ENCODE peak calls at places on chromosomes 11 and 22, in eight cellular contexts. One of them, this sample, is unnamed.

GRCh38 chr11:11659567-11660341 is 37.9 kb upstream of the GALNT18 start:
- DNase-seq in vagina: no peak
- DNase-seq in HCT116: no peak
- DNase-seq in NB4: peak; percentile 2
- DNase-seq in prostate gland: no peak
- DNase-seq in Peyer's patch: no peak
- DNase-seq in IMR-90: no peak
- DNase-seq in sigmoid colon: no peak
- DNase-seq in this sample: no peak

GRCh38 chr11:106061249-106061794 is 15.8 kb downstream of the KBTBD3 start:
- DNase-seq in NB4: no peak
- DNase-seq in prostate gland: no peak
- DNase-seq in Peyer's patch: no peak
- DNase-seq in sigmoid colon: no peak
- DNase-seq in IMR-90: no peak
- DNase-seq in vagina: no peak
- DNase-seq in HCT116: no peak
- DNase-seq in this sample: no peak

GRCh38 chr11:135074397-135074998 is 662.5 kb upstream of the B3GAT1 start:
- DNase-seq in IMR-90: no peak
- DNase-seq in Peyer's patch: no peak
- DNase-seq in vagina: no peak
- DNase-seq in HCT116: no peak
- DNase-seq in NB4: peak; percentile 24
- DNase-seq in sigmoid colon: no peak
- DNase-seq in prostate gland: no peak
- DNase-seq in this sample: no peak

GRCh38 chr22:40240671-40241070 is 62.9 kb downstream of the TNRC6B start:
- DNase-seq in vagina: no peak
- DNase-seq in HCT116: no peak
- DNase-seq in sigmoid colon: no peak
- DNase-seq in prostate gland: no peak
- DNase-seq in Peyer's patch: no peak
- DNase-seq in IMR-90: no peak
- DNase-seq in NB4: no peak
- DNase-seq in this sample: no peak

GRCh38 chr11:123654566-123655081 is at the start of gene SCN3B:
- DNase-seq in sigmoid colon: peak; percentile 71
- DNase-seq in NB4: peak; percentile 43
- DNase-seq in Peyer's patch: peak; percentile 74
- DNase-seq in prostate gland: peak; percentile 61
- DNase-seq in IMR-90: peak; percentile 61
- DNase-seq in vagina: no peak
- DNase-seq in HCT116: no peak
- DNase-seq in this sample: peak; percentile 82

GRCh38 chr11:134949121-134949591 is 537.1 kb upstream of the B3GAT1 start:
- DNase-seq in HCT116: peak; percentile 45
- DNase-seq in NB4: no peak
- DNase-seq in vagina: no peak
- DNase-seq in sigmoid colon: no peak
- DNase-seq in prostate gland: no peak
- DNase-seq in Peyer's patch: no peak
- DNase-seq in IMR-90: peak; percentile 77
- DNase-seq in this sample: no peak

GRCh38 chr11:73342633-73343032 is 33.6 kb upstream of the RELT start:
- DNase-seq in NB4: no peak
- DNase-seq in prostate gland: no peak
- DNase-seq in sigmoid colon: no peak
- DNase-seq in Peyer's patch: no peak
- DNase-seq in IMR-90: no peak
- DNase-seq in vagina: no peak
- DNase-seq in HCT116: no peak
- DNase-seq in this sample: peak; percentile 30

GRCh38 chr11:70857885-70858284 is 394.5 kb downstream of the SHANK2 start:
- DNase-seq in IMR-90: no peak
- DNase-seq in NB4: no peak
- DNase-seq in vagina: no peak
- DNase-seq in prostate gland: no peak
- DNase-seq in Peyer's patch: no peak
- DNase-seq in sigmoid colon: no peak
- DNase-seq in HCT116: no peak
- DNase-seq in this sample: no peak

GRCh38 chr22:43996170-43996980 is 27.7 kb upstream of the PARVB start:
- DNase-seq in sigmoid colon: peak; percentile 73
- DNase-seq in prostate gland: no peak
- DNase-seq in NB4: no peak
- DNase-seq in HCT116: no peak
- DNase-seq in IMR-90: no peak
- DNase-seq in Peyer's patch: peak; percentile 55
- DNase-seq in vagina: no peak
- DNase-seq in this sample: peak; percentile 71

GRCh38 chr11:125637840-125638239 is 12.9 kb downstream of the CHEK1 start:
- DNase-seq in vagina: no peak
- DNase-seq in NB4: no peak
- DNase-seq in prostate gland: no peak
- DNase-seq in IMR-90: no peak
- DNase-seq in HCT116: no peak
- DNase-seq in Peyer's patch: no peak
- DNase-seq in sigmoid colon: no peak
- DNase-seq in this sample: no peak

DNA sequence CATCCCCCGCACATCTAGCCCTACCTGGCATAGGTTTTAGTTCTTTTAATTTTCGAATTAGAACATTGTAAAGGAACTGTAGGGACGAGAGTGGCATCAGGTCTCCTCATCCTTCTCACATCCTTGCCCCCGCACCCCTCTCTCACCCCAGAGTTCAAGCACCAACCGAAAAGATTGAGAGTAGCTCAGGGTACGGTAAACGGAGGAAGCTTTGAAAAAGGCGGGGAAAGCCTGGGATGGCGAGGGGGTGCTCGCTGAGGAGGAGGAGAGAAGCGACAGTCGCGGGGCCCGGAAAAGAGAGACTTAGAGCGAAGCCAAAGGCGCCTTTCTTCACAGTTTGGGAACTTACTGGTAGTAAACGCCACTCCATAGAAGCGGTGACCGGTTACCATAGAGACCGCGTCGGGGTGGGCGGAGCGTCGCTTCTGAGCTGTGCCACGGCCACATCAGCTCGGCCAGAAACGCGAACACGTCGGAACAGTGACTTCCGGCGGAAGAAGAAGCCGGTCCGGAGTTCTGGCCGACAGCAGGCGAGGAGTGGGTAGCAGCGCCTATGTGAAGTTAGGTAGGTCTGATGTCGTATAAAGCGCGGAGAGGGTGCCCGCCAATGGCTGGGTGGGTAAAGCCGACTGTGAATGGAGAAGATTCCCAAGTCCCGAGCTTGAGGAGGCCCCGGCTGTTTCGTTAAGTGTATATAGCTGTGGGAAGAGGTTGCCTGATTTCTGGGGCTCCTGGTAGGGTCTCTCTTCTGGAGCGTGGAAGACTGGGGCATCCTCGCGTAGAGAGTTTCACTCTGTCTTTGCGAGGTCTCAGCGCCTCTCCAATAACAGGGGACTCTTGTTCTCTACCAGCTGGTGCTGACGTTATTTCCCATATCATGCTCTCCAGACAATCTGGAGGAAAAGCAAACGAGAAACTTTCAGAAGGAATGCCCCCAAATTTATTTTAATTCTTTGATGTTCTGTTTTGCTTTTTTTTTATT is at the start of the genes DCDC1 and DNAJC24:
- DNase-seq in sigmoid colon: peak; percentile 93
- DNase-seq in prostate gland: peak; percentile 87
- DNase-seq in NB4: peak; percentile 93
- DNase-seq in vagina: no peak
- DNase-seq in Peyer's patch: peak; percentile 92
- DNase-seq in HCT116: peak; percentile 88
- DNase-seq in IMR-90: peak; percentile 91
- DNase-seq in this sample: peak; percentile 96
- TF ChIP-seq POLR2A in sigmoid colon: peak; percentile 11
- TF ChIP-seq POLR2A in prostate gland: peak; percentile 25
- TF ChIP-seq POLR2A in NB4: peak; percentile 62
- TF ChIP-seq POLR2A in vagina: no peak
- TF ChIP-seq POLR2A in Peyer's patch: peak; percentile 20
- TF ChIP-seq POLR2A in HCT116: peak; percentile 85
- TF ChIP-seq POLR2A in IMR-90: peak; percentile 56
- TF ChIP-seq POLR2A in this sample: no peak

DNA sequence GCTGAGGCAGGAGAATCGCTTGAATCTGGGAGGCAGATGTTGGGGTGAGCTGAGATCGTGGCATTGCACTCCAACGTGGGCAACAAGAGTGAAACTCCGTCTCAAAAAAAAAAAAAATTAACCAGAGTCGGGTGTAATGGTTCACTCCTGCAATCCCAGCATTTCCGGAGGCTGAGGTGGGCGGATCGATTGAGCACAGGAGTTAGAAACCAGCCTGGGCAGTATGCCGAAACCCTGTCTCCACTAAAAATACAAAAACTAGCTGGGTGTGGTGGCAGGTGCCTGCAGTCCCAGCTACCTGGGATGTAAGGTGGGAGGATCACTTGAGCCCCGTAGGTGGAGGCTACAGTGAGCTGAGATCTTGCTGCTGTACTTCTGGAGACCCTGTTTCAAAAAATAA is 1.5 kb downstream of the RANGAP1 start:
- DNase-seq in NB4: no peak
- DNase-seq in sigmoid colon: no peak
- DNase-seq in Peyer's patch: no peak
- DNase-seq in prostate gland: no peak
- DNase-seq in IMR-90: no peak
- DNase-seq in vagina: no peak
- DNase-seq in HCT116: no peak
- DNase-seq in this sample: no peak
- H3K4me3 ChIP-seq in NB4: peak overlapping the region; percentile 91
- H3K4me3 ChIP-seq in sigmoid colon: no peak overlapping the region
- H3K4me3 ChIP-seq in Peyer's patch: no peak overlapping the region
- H3K4me3 ChIP-seq in prostate gland: no peak overlapping the region
- H3K4me3 ChIP-seq in IMR-90: no peak overlapping the region
- H3K4me3 ChIP-seq in vagina: no peak overlapping the region
- H3K4me3 ChIP-seq in HCT116: peak overlapping the region; percentile 89
- H3K4me3 ChIP-seq in this sample: no peak overlapping the region

DNA sequence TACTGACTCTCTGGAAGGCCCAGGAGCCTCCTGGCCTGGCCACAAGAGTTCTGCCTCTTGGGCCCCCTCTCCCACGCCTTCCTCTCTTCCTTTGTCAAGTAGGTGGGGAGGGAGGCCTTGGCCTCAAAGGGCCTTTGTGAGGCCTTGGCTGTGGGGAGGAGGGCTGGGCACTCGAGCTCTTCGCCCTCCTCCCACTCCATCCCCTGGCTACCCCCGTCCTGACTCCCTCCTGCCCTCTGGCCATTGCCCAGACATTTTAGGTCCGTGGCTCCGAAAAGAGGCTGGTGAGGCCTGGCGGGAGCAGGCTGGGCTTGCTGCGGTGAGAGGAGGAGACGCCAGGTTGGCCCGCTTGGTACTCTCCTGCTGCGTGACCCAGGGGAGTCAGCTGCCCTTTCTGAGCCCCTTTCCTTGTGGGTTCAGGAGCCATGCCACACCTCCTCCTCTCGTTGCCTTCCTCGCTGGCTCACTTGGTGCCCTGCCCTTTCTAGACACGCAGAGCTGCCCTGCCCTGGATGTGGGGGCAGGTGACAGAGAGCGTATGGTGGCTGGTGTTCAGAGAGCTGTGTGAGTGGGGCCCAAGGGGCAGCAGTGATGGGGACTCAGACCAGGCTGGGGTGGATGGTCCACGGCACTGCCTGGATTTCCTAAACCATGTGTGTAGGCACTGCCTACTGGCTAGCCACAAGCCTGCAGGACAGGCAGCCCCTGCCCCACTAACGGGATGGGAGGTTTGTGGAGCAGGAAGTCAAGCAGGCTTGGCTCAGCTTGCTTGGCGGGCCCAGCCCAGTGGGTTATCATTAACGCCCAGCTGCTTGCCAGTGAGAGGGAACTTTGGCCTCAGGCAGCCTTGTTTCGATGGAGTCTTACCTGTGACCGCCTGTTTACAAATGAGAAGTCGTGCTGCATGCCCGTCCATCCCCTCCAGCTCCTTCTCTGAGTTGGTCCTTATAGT is 15.8 kb upstream of the OMP start:
- DNase-seq in vagina: no peak
- DNase-seq in HCT116: no peak
- DNase-seq in prostate gland: no peak
- DNase-seq in sigmoid colon: peak; percentile 60
- DNase-seq in NB4: no peak
- DNase-seq in Peyer's patch: peak; percentile 90
- DNase-seq in IMR-90: no peak
- DNase-seq in this sample: peak; percentile 81
- TF ChIP-seq POLR2A in vagina: no peak
- TF ChIP-seq POLR2A in HCT116: no peak
- TF ChIP-seq POLR2A in prostate gland: no peak
- TF ChIP-seq POLR2A in sigmoid colon: no peak
- TF ChIP-seq POLR2A in NB4: no peak
- TF ChIP-seq POLR2A in Peyer's patch: peak; percentile 41
- TF ChIP-seq POLR2A in IMR-90: no peak
- TF ChIP-seq POLR2A in this sample: no peak

GRCh38 chr11:271316-271715 is 6.9 kb upstream of the NLRP6 start:
- DNase-seq in Peyer's patch: peak; percentile 79
- DNase-seq in HCT116: no peak
- DNase-seq in NB4: no peak
- DNase-seq in IMR-90: no peak
- DNase-seq in sigmoid colon: no peak
- DNase-seq in prostate gland: no peak
- DNase-seq in vagina: peak; percentile 64
- DNase-seq in this sample: no peak

GRCh38 chr11:266676-267439 is 11.3 kb upstream of the NLRP6 start:
- DNase-seq in vagina: peak; percentile 46
- DNase-seq in Peyer's patch: peak; percentile 58
- DNase-seq in sigmoid colon: no peak
- DNase-seq in NB4: peak; percentile 54
- DNase-seq in HCT116: no peak
- DNase-seq in prostate gland: no peak
- DNase-seq in IMR-90: no peak
- DNase-seq in this sample: no peak

GRCh38 chr11:269146-269890 is 8.9 kb upstream of the NLRP6 start:
- DNase-seq in IMR-90: no peak
- DNase-seq in HCT116: no peak
- DNase-seq in sigmoid colon: no peak
- DNase-seq in prostate gland: no peak
- DNase-seq in vagina: peak; percentile 14
- DNase-seq in Peyer's patch: peak; percentile 53
- DNase-seq in NB4: peak; percentile 94
- DNase-seq in this sample: peak; percentile 16

GRCh38 chr11:270451-271208 is 7.6 kb upstream of the NLRP6 start:
- DNase-seq in vagina: peak; percentile 93
- DNase-seq in Peyer's patch: peak; percentile 70
- DNase-seq in sigmoid colon: no peak
- DNase-seq in IMR-90: no peak
- DNase-seq in prostate gland: no peak
- DNase-seq in NB4: no peak
- DNase-seq in HCT116: no peak
- DNase-seq in this sample: peak; percentile 13

DNA sequence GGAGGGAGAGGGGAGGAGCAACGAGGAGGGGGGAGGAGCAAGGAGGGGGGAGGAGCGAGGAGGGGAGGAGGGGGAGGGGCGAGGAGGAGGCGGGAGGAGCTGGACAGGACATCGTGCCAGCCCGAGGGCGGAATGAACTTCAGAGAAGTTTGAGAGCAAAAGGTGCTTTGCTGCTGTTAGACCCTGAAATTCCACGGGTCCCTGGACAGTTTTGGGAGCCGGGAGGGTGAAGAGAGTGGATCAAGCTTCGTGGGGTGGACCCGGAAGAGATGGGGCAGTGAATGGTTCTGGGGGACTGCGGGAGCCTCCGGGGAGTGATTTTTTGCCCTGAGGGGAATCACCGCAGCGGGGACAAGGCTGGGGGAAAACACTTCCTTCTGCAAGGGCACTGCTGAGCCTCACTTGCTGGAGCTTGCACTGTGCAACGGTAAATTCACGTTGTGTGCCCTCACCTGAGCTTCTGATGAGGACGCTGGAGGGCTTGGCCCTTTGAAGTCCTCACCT is 10.7 kb upstream of the NLRP6 start:
- DNase-seq in vagina: no peak
- DNase-seq in prostate gland: peak; percentile 46
- DNase-seq in NB4: peak; percentile 77
- DNase-seq in sigmoid colon: peak; percentile 84
- DNase-seq in Peyer's patch: peak; percentile 82
- DNase-seq in IMR-90: no peak
- DNase-seq in HCT116: no peak
- DNase-seq in this sample: no peak
- H3K4me3 ChIP-seq in vagina: peak overlapping the region; percentile 36
- H3K4me3 ChIP-seq in prostate gland: peak overlapping the region; percentile 27
- H3K4me3 ChIP-seq in NB4: peak overlapping the region; percentile 76
- H3K4me3 ChIP-seq in sigmoid colon: peak overlapping the region; percentile 38
- H3K4me3 ChIP-seq in Peyer's patch: peak overlapping the region; percentile 64
- H3K4me3 ChIP-seq in IMR-90: no peak overlapping the region
- H3K4me3 ChIP-seq in HCT116: no peak overlapping the region
- H3K4me3 ChIP-seq in this sample: peak overlapping the region; percentile 34

This sample was measured in testis.